ENCODE peak calls at places on chromosomes 3 and 15, in seven cellular contexts. P is activated gamma-delta T cell treated with Interleukin-2 at 50 U/mL for 16 hours; C is activated effector memory CD4-positive, alpha-beta T cell treated with Interleukin-2 at 50 U/mL for 16 hours; L is activated T-cell treated with anti-CD3 and anti-CD28 coated beads for 24 hours; X is GM13976; D is RKO; H is PC-3. M is an unnamed sample.

GRCh38 chr15:52348056-52348745 is 52.6 kb upstream of the MYO5C start:
- DNase-seq in P (no peak), C (no peak), L (no peak), X (no peak), D (no peak), H (peak), M (no peak)

GRCh38 chr3:112856537-112856936 is 9.9 kb upstream of the CD200R1L start:
- DNase-seq in P (peak), C (no peak), L (no peak), X (no peak), D (no peak), H (no peak), M (no peak)

GRCh38 chr3:66073464-66074141 is 34.9 kb upstream of the MAGI1 start:
- DNase-seq in P (no peak), C (no peak), L (no peak), X (no peak), D (no peak), H (no peak), M (no peak)

GRCh38 chr3:123336441-123336851 is 112.4 kb downstream of the ADCY5 start:
- DNase-seq in P (no peak), C (no peak), L (no peak), X (no peak), D (no peak), H (no peak), M (no peak)

GRCh38 chr3:43997788-43998373 is 243.8 kb upstream of the TOPAZ1 start:
- DNase-seq in P (no peak), C (no peak), L (no peak), X (peak), D (no peak), H (no peak), M (no peak)

GRCh38 chr3:69791111-69791510 is 51.8 kb downstream of the MITF start:
- DNase-seq in P (no peak), C (no peak), L (no peak), X (no peak), D (no peak), H (no peak), M (no peak)

GRCh38 chr15:83248151-83248851 is 36.2 kb downstream of the BNC1 start:
- DNase-seq in P (peak), C (no peak), L (peak), X (peak), D (peak), H (peak), M (peak)

GRCh38 chr3:124558898-124559649 is 171.2 kb upstream of the UMPS start:
- DNase-seq in P (no peak), C (no peak), L (no peak), X (no peak), D (peak), H (peak), M (no peak)

GRCh38 chr3:48798998-48799397 is 48.7 kb downstream of the PRKAR2A start:
- DNase-seq in P (no peak), C (no peak), L (no peak), X (no peak), D (no peak), H (peak), M (no peak)

GRCh38 chr15:48634934-48635333 is 10.6 kb downstream of the FBN1 start:
- DNase-seq in P (no peak), C (no peak), L (no peak), X (no peak), D (no peak), H (peak), M (no peak)